ENCODE peak calls at places on chromosomes 13 and 19, in ten cellular contexts. E is left ventricle myocardium inferior; H is GM04504; P is GM12865; O is choroid plexus epithelial cell; Q is stimulated activated CD8-positive, alpha-beta memory T cell treated with anti-CD3 and anti-CD28 coated beads, Interleukin-4, amount 100 ng/mL, for 1 hour; I is stimulated activated CD4-positive, alpha-beta T cell treated with anti-CD3 and anti-CD28 coated beads, Interleukin-2, amount 100 ng/mL, for 48 hours; U is NCI-H1105 treated with DMSO at 0.1 percent for 48 hours; W is activated naive CD4-positive, alpha-beta T cell treated with Interleukin-2 at 50 U/mL for 16 hours; N is frontal cortex. B is an unnamed sample.

GRCh38 chr19:37551123-37551993 is 43.2 kb downstream of the ZNF571 start:
- DNase-seq in E (peak), H (peak), P (peak), O (peak), Q (no peak), I (peak), U (no peak), W (peak), N (no peak), B (no peak)

GRCh38 chr19:42423462-42424344 is 3.5 kb downstream of the LIPE start:
- DNase-seq in E (peak), H (peak), P (peak), O (peak), Q (peak), I (peak), U (peak), W (peak), N (peak), B (peak)

GRCh38 chr19:36183455-36183741 is 31.1 kb downstream of the ZNF565 start:
- DNase-seq in E (no peak), H (no peak), P (no peak), O (no peak), Q (no peak), I (no peak), U (no peak), W (no peak), N (no peak), B (no peak)

GRCh38 chr13:27171244-27171829 is at the start of gene USP12:
- DNase-seq in E (peak), H (no peak), P (peak), O (no peak), Q (no peak), I (peak), U (no peak), W (peak), N (peak), B (no peak)

GRCh38 chr19:15628236-15629002 is 12.3 kb upstream of the CYP4F3 start:
- DNase-seq in E (no peak), H (no peak), P (no peak), O (no peak), Q (no peak), I (no peak), U (no peak), W (no peak), N (no peak), B (no peak)

GRCh38 chr13:49977992-49978391 is 18.9 kb upstream of the TRIM13 start:
- DNase-seq in E (no peak), H (no peak), P (no peak), O (no peak), Q (no peak), I (no peak), U (no peak), W (no peak), N (no peak), B (no peak)

GRCh38 chr13:103187621-103188020 is 121.4 kb upstream of the SLC10A2 start:
- DNase-seq in E (no peak), H (no peak), P (no peak), O (no peak), Q (no peak), I (no peak), U (no peak), W (no peak), N (no peak), B (no peak)

GRCh38 chr13:89899302-89900103 is 1448.0 kb upstream of the MIR17HG start:
- DNase-seq in E (no peak), H (no peak), P (no peak), O (no peak), Q (no peak), I (no peak), U (no peak), W (no peak), N (no peak), B (no peak)

GRCh38 chr13:113162783-113163685 is 4.6 kb downstream of the PROZ start:
- DNase-seq in E (no peak), H (no peak), P (no peak), O (no peak), Q (no peak), I (no peak), U (no peak), W (no peak), N (no peak), B (no peak)

GRCh38 chr19:42538841-42539709 is 10.8 kb upstream of the CEACAM1 start:
- DNase-seq in E (no peak), H (no peak), P (no peak), O (no peak), Q (no peak), I (no peak), U (no peak), W (no peak), N (no peak), B (no peak)

GRCh38 chr19:11887247-11887617 is 350 bp upstream of the ZNF69 start:
- DNase-seq in E (no peak), H (no peak), P (no peak), O (peak), Q (no peak), I (no peak), U (no peak), W (no peak), N (no peak), B (no peak)

GRCh38 chr19:49224856-49225255 is 67.3 kb downstream of the TRPM4 start:
- DNase-seq in E (peak), H (peak), P (peak), O (peak), Q (no peak), I (peak), U (peak), W (no peak), N (no peak), B (peak)

GRCh38 chr19:2529473-2529918 is 53.6 kb downstream of the GADD45B start:
- DNase-seq in E (no peak), H (peak), P (peak), O (peak), Q (no peak), I (no peak), U (no peak), W (no peak), N (no peak), B (peak)

GRCh38 chr13:76965759-76966421 is 17.6 kb downstream of the ACOD1 start:
- DNase-seq in E (peak), H (peak), P (no peak), O (peak), Q (no peak), I (no peak), U (peak), W (no peak), N (peak), B (no peak)

B was measured in A549.